ENCODE peak calls at places on chromosomes 11 and 22, in seven cellular contexts. O is H1, H is GM12878, S is HepG2, Z is HCT116, Q is K562, T is SK-N-SH. B is an unnamed sample.

GRCh38 chr11:65492637-65493366 is 6.0 kb upstream of the MALAT1 start:
- DNase-seq in O (no peak), H (peak), S (no peak), Z (no peak), Q (peak), T (no peak), B (no peak)

GRCh38 chr11:100740440-100740839 is 53.4 kb downstream of the ARHGAP42 start:
- DNase-seq in O (no peak), H (no peak), S (no peak), Z (no peak), Q (no peak), T (no peak), B (peak)

GRCh38 chr11:64016512-64016911 is 19.2 kb upstream of the FLRT1 start:
- DNase-seq in O (no peak), H (no peak), S (no peak), Z (no peak), Q (no peak), T (no peak), B (no peak)

GRCh38 chr22:28795071-28795693 is 5.2 kb downstream of the XBP1 start:
- DNase-seq in O (no peak), H (no peak), S (no peak), Z (no peak), Q (no peak), T (no peak), B (no peak)

GRCh38 chr11:122882809-122883681 is 486 bp downstream of the JHY start:
- DNase-seq in O (no peak), H (no peak), S (peak), Z (peak), Q (no peak), T (peak), B (no peak)

GRCh38 chr11:122815900-122816299 is 22.4 kb upstream of the CRTAM start:
- DNase-seq in O (no peak), H (no peak), S (no peak), Z (no peak), Q (no peak), T (no peak), B (no peak)

GRCh38 chr11:61555978-61556377 is 24.9 kb downstream of the SYT7 start:
- DNase-seq in O (no peak), H (no peak), S (no peak), Z (no peak), Q (no peak), T (no peak), B (no peak)

GRCh38 chr22:41578114-41578513 is 11.5 kb downstream of the PMM1 start:
- DNase-seq in O (no peak), H (no peak), S (no peak), Z (no peak), Q (no peak), T (no peak), B (no peak)

GRCh38 chr11:70398834-70399680 is 728 bp downstream of the CTTN start:
- DNase-seq in O (no peak), H (no peak), S (no peak), Z (no peak), Q (no peak), T (peak), B (no peak)

GRCh38 chr11:88979641-88980040 is 86.1 kb downstream of the GRM5 start:
- DNase-seq in O (no peak), H (no peak), S (no peak), Z (no peak), Q (no peak), T (no peak), B (no peak)

GRCh38 chr11:1089738-1090599 is 15.3 kb downstream of the MUC2 start:
- DNase-seq in O (no peak), H (no peak), S (no peak), Z (no peak), Q (no peak), T (no peak), B (no peak)

GRCh38 chr11:487571-488021 is 19.4 kb downstream of the RNH1 start:
- DNase-seq in O (no peak), H (no peak), S (no peak), Z (no peak), Q (no peak), T (no peak), B (no peak)

GRCh38 chr11:94768602-94769511 is 701 bp downstream of the AMOTL1 start:
- DNase-seq in O (no peak), H (no peak), S (no peak), Z (no peak), Q (peak), T (peak), B (no peak)

GRCh38 chr11:15074206-15075161 is 1.1 kb downstream of the CALCB start:
- DNase-seq in O (peak), H (no peak), S (peak), Z (peak), Q (peak), T (peak), B (no peak)

GRCh38 chr22:47602732-47603131 is 840.3 kb downstream of the TBC1D22A start:
- DNase-seq in O (no peak), H (no peak), S (no peak), Z (no peak), Q (no peak), T (peak), B (no peak)

GRCh38 chr11:133064152-133064877 is 468.0 kb downstream of the OPCML start:
- DNase-seq in O (peak), H (no peak), S (peak), Z (no peak), Q (peak), T (peak), B (peak)

GRCh38 chr11:133406493-133406892 is 125.8 kb downstream of the OPCML start:
- DNase-seq in O (no peak), H (no peak), S (no peak), Z (no peak), Q (no peak), T (peak), B (no peak)

GRCh38 chr11:8870461-8871282 is 40.3 kb upstream of the AKIP1 start:
- DNase-seq in O (peak), H (no peak), S (no peak), Z (peak), Q (no peak), T (peak), B (peak)

GRCh38 chr11:117796456-117797428 is at the start of gene DSCAML1:
- DNase-seq in O (no peak), H (no peak), S (no peak), Z (no peak), Q (peak), T (peak), B (peak)

GRCh38 chr22:43007519-43008102 is 7.3 kb downstream of the PACSIN2 start:
- DNase-seq in O (no peak), H (no peak), S (peak), Z (no peak), Q (peak), T (no peak), B (no peak)

GRCh38 chr22:44600386-44600785 is 101.6 kb upstream of the PRR5 start:
- DNase-seq in O (no peak), H (no peak), S (no peak), Z (no peak), Q (no peak), T (no peak), B (no peak)

GRCh38 chr22:38127869-38128268 is 17.4 kb upstream of the BAIAP2L2 start:
- DNase-seq in O (no peak), H (no peak), S (no peak), Z (no peak), Q (no peak), T (no peak), B (no peak)

GRCh38 chr11:104015649-104016415 is 20.6 kb upstream of the DDI1 start:
- DNase-seq in O (no peak), H (peak), S (no peak), Z (no peak), Q (no peak), T (no peak), B (no peak)

GRCh38 chr22:46996595-46997310 is 234.3 kb downstream of the TBC1D22A start:
- DNase-seq in O (no peak), H (no peak), S (peak), Z (no peak), Q (peak), T (peak), B (peak)

GRCh38 chr11:94728541-94728940 is 39.6 kb upstream of the AMOTL1 start:
- DNase-seq in O (no peak), H (no peak), S (no peak), Z (no peak), Q (no peak), T (no peak), B (no peak)

GRCh38 chr11:78921517-78921916 is 346.9 kb upstream of the NARS2 start:
- DNase-seq in O (no peak), H (no peak), S (no peak), Z (no peak), Q (no peak), T (no peak), B (no peak)

GRCh38 chr11:73671701-73672100 is 25.3 kb downstream of the PLEKHB1 start:
- DNase-seq in O (no peak), H (no peak), S (no peak), Z (no peak), Q (no peak), T (no peak), B (no peak)

GRCh38 chr11:57214494-57214893 is 22.6 kb downstream of the APLNR start:
- DNase-seq in O (no peak), H (no peak), S (no peak), Z (no peak), Q (no peak), T (no peak), B (no peak)

GRCh38 chr11:89293966-89294679 is 116.4 kb downstream of the TYR start:
- DNase-seq in O (peak), H (no peak), S (no peak), Z (no peak), Q (no peak), T (no peak), B (no peak)

GRCh38 chr11:69443968-69444364 is 37.5 kb upstream of the LINC01488 start:
- DNase-seq in O (no peak), H (no peak), S (no peak), Z (no peak), Q (no peak), T (no peak), B (no peak)

GRCh38 chr11:94968334-94968958 is 4.9 kb downstream of the CWC15 start:
- DNase-seq in O (no peak), H (no peak), S (peak), Z (no peak), Q (no peak), T (peak), B (peak)

GRCh38 chr11:127766734-127767133 is 766.2 kb upstream of the KIRREL3 start:
- DNase-seq in O (no peak), H (no peak), S (no peak), Z (no peak), Q (no peak), T (no peak), B (no peak)

GRCh38 chr11:74311352-74311926 is at the start of gene P4HA3:
- DNase-seq in O (peak), H (no peak), S (peak), Z (peak), Q (peak), T (peak), B (peak)

DNA sequence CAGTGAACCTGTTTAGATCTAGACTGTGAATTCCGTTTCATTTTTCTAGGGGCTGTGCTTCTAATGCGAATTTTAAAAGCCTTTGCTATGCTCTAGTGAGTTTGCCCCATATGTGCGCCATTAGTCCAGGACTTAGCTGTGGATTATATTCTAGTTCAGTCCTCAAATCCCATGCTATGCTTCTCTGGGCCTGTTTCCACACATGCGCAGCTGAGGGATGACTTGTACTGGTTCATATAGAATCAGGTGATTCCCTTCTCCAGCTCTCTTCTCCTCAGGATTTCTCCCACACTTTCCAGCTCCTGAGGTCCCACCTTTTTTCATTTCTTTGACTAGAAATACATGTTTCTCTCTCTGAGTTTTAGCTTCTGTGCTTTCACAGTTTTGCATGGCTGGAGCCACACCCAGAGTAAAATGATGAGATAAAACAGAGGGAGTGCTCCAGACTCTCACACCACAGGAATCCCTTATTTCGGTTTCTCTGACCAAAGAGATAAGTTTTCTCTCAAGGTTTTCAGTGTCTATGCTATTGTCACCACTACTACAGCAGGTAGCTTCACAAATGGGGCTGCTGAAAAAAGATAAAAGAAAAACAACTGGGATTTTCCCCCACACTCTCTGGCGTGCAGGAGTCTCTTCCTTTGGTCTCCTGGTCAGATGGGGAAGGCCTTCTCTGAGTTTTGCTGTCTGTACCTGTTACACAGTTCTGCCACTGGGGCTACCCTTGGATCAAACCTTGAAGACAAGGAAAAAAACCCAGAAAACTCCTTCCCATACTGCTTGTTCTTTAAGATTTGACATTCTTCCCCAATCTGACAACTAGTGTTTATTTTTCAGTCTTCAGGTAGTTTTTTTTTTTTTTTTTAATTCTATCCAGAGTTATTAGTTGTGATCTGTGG is 96.2 kb upstream of the TEAD1 start:
- DNase-seq in O (no peak), H (no peak), S (no peak), Z (no peak), Q (peak), T (no peak), B (no peak)
- TF ChIP-seq JUND in O (no peak), H (no peak), S (no peak), Z (no peak), Q (no peak), T (no peak), B (no peak)

GRCh38 chr11:31492320-31492913 is 17.0 kb downstream of the IMMP1L start:
- DNase-seq in O (no peak), H (no peak), S (no peak), Z (no peak), Q (no peak), T (no peak), B (no peak)

GRCh38 chr11:31493235-31493634 is 16.2 kb downstream of the IMMP1L start:
- DNase-seq in O (no peak), H (no peak), S (no peak), Z (no peak), Q (no peak), T (no peak), B (no peak)

DNA sequence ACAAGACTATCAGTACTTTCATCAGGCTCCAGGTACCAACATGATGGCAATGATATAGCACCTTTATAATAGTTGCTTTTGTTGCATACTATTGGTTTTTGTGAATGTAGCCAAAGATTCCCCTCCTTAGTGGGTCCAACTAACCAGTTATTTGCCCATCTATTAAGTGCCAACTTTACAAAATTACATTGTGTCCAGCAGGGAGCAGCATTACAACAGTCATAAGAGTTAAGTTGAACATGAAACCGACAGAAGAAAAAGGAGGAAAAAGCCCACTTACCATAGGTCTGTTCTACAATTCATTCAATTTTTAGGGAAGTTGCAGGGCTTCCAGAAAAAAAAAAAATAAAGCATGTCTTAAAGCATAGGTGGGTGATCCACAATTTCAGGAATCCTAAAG is 21.6 kb downstream of the IMMP1L start:
- DNase-seq in O (no peak), H (no peak), S (peak), Z (peak), Q (no peak), T (peak), B (peak)
- TF ChIP-seq JUND in O (no peak), H (no peak), S (no peak), Z (no peak), Q (no peak), T (no peak), B (no peak)

GRCh38 chr11:129319751-129320150 is 55.9 kb upstream of the BARX2 start:
- DNase-seq in O (no peak), H (no peak), S (no peak), Z (no peak), Q (no peak), T (no peak), B (peak)
- TF ChIP-seq JUND in O (no peak), H (no peak), S (no peak), Z (no peak), Q (no peak), T (no peak), B (no peak)

GRCh38 chr22:25763239-25763777 is 21.3 kb downstream of the MYO18B start:
- DNase-seq in O (no peak), H (no peak), S (no peak), Z (no peak), Q (no peak), T (no peak), B (no peak)

GRCh38 chr22:25760294-25760693 is 18.3 kb downstream of the MYO18B start:
- DNase-seq in O (no peak), H (no peak), S (peak), Z (no peak), Q (no peak), T (no peak), B (no peak)

GRCh38 chr22:25759825-25760231 is 17.8 kb downstream of the MYO18B start:
- DNase-seq in O (no peak), H (no peak), S (peak), Z (no peak), Q (peak), T (no peak), B (no peak)

GRCh38 chr22:25762147-25762546 is 20.2 kb downstream of the MYO18B start:
- DNase-seq in O (no peak), H (no peak), S (peak), Z (no peak), Q (peak), T (no peak), B (no peak)

GRCh38 chr22:25760848-25761595 is 19.0 kb downstream of the MYO18B start:
- DNase-seq in O (no peak), H (no peak), S (no peak), Z (no peak), Q (no peak), T (peak), B (no peak)
- TF ChIP-seq JUND in O (no peak), H (no peak), S (no peak), Z (no peak), Q (no peak), T (no peak), B (no peak)

GRCh38 chr11:131499199-131499598 is 128.8 kb downstream of the NTM start:
- DNase-seq in O (no peak), H (no peak), S (no peak), Z (no peak), Q (no peak), T (no peak), B (no peak)

GRCh38 chr11:131498631-131499053 is 128.2 kb downstream of the NTM start:
- DNase-seq in O (no peak), H (no peak), S (no peak), Z (no peak), Q (no peak), T (no peak), B (no peak)

GRCh38 chr11:131503017-131503416 is 132.6 kb downstream of the NTM start:
- DNase-seq in O (no peak), H (no peak), S (no peak), Z (no peak), Q (no peak), T (no peak), B (no peak)

GRCh38 chr11:131506376-131506775 is 136.0 kb downstream of the NTM start:
- DNase-seq in O (no peak), H (no peak), S (no peak), Z (no peak), Q (no peak), T (no peak), B (no peak)

GRCh38 chr11:131504199-131504949 is 134.0 kb downstream of the NTM start:
- DNase-seq in O (peak), H (no peak), S (no peak), Z (no peak), Q (no peak), T (peak), B (peak)
- TF ChIP-seq JUND in O (no peak), H (no peak), S (no peak), Z (no peak), Q (no peak), T (no peak), B (no peak)

GRCh38 chr11:44731685-44732411 is 5.1 kb downstream of the TSPAN18 start:
- DNase-seq in O (no peak), H (no peak), S (no peak), Z (no peak), Q (no peak), T (peak), B (no peak)
- TF ChIP-seq JUND in O (no peak), H (no peak), S (no peak), Z (no peak), Q (no peak), T (no peak), B (no peak)

DNA sequence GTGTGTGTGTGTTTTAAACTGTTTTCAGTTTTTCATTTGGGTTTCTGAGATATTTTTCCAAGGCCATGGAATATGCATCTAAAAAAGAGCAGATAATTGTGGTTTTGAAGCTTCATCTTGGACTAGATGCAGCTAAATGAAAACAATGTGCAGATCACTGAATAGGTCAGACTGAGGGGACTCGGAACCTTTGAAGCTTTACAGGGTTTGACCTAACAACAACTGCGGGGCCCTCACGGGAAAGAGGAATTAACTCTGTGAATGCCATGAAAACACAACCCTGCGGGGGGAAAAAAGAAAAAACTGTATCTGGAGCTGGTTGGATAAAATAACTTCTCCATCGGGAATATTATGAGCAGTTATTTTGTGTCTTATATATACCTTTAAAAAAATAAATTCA is 76.6 kb downstream of the YAP1 start:
- DNase-seq in O (no peak), H (no peak), S (peak), Z (no peak), Q (no peak), T (no peak), B (no peak)
- TF ChIP-seq JUND in O (no peak), H (no peak), S (no peak), Z (no peak), Q (no peak), T (no peak), B (no peak)

GRCh38 chr11:33996498-33997454 is 54.8 kb upstream of the CAPRIN1 start:
- DNase-seq in O (peak), H (peak), S (peak), Z (peak), Q (peak), T (peak), B (peak)
- TF ChIP-seq JUND in O (no peak), H (no peak), S (no peak), Z (no peak), Q (no peak), T (no peak), B (no peak)

GRCh38 chr22:50019316-50019715 is 6.8 kb upstream of the IL17REL start:
- DNase-seq in O (no peak), H (no peak), S (no peak), Z (no peak), Q (no peak), T (no peak), B (no peak)
- TF ChIP-seq JUND in O (no peak), H (no peak), S (no peak), Z (no peak), Q (no peak), T (no peak), B (no peak)